ENCODE peak calls at places on chromosomes 12 and 14, in seven cellular contexts. Q is neural progenitor cell; U is NCI-H1092 treated with DMSO at 0.1 percent for 48 hours; H is fibroblast of villous mesenchyme; B is nucleus accumbens; Y is activated CD4-positive, alpha-beta T cell treated with anti-CD3 and anti-CD28 coated beads for 24 hours; P is right lobe of liver. I is an unnamed sample.
A peak's percentile ranks its signal among the peaks of the same experiment; 100 is the strongest.

GRCh38 chr14:65804752-65805473 is 392.4 kb downstream of the FUT8 start:
- DNase-seq in H (no peak), U (no peak), Q (no peak), Y (no peak), B (no peak), P (no peak), I (no peak)

GRCh38 chr12:48366131-48366530 is 15.4 kb upstream of the ZNF641 start:
- DNase-seq in H (no peak), B (no peak), U (no peak), Q (peak; percentile 17), P (no peak), Y (no peak), I (no peak)

GRCh38 chr14:37056473-37056872 is 115.9 kb downstream of the SLC25A21 start:
- DNase-seq in Q (no peak), H (no peak), B (no peak), Y (no peak), P (no peak), U (no peak), I (peak; percentile 38)

GRCh38 chr14:77097006-77097688 is 911 bp upstream of the CIPC start:
- DNase-seq in H (peak; percentile 57), Q (no peak), P (no peak), B (no peak), U (peak; percentile 71), Y (no peak), I (no peak)

GRCh38 chr14:102363182-102363952 is 626 bp downstream of the TECPR2 start:
- DNase-seq in B (peak; percentile 68), Q (peak; percentile 46), H (peak; percentile 38), U (no peak), Y (no peak), P (no peak), I (peak; percentile 56)

GRCh38 chr12:20415013-20415412 is 46.7 kb downstream of the PDE3A start:
- DNase-seq in H (peak; percentile 53), B (no peak), P (no peak), U (no peak), Y (no peak), Q (no peak), I (peak; percentile 29)

GRCh38 chr14:69632154-69632553 is 20.8 kb downstream of the SUSD6 start:
- DNase-seq in H (no peak), B (no peak), Y (no peak), P (no peak), Q (peak; percentile 36), U (no peak), I (no peak)

GRCh38 chr12:68675098-68675842 is 11.5 kb upstream of the NUP107 start:
- DNase-seq in Q (peak; percentile 30), H (no peak), Y (peak; percentile 26), P (no peak), B (no peak), U (no peak), I (peak; percentile 16)

GRCh38 chr12:42260518-42260917 is 22.5 kb upstream of the YAF2 start:
- DNase-seq in B (no peak), P (no peak), U (no peak), H (no peak), Y (no peak), Q (no peak), I (no peak)

GRCh38 chr12:25959069-25959961 is 833 bp downstream of the RASSF8 start:
- DNase-seq in B (no peak), P (peak; percentile 70), Y (no peak), Q (peak; percentile 65), U (no peak), H (peak; percentile 89), I (peak; percentile 87)

GRCh38 chr12:14691560-14691959 is 4.8 kb downstream of the GUCY2C start:
- DNase-seq in Q (no peak), U (peak; percentile 51), B (no peak), H (no peak), Y (no peak), P (peak; percentile 60), I (no peak)

GRCh38 chr12:60148109-60148508 is 552.3 kb downstream of the SLC16A7 start:
- DNase-seq in Y (no peak), B (no peak), P (no peak), U (no peak), H (peak; percentile 61), Q (no peak), I (peak; percentile 53)

GRCh38 chr14:91374287-91374880 is 43.2 kb downstream of the CCDC88C start:
- DNase-seq in Q (peak; percentile 53), H (no peak), B (no peak), U (peak; percentile 65), P (no peak), Y (no peak), I (no peak)

GRCh38 chr14:74964787-74965769 is 9.7 kb upstream of the PGF start:
- DNase-seq in Y (no peak), Q (no peak), B (no peak), P (no peak), H (no peak), U (no peak), I (peak; percentile 43)

GRCh38 chr12:2902287-2902880 is 11.7 kb downstream of the TULP3 start:
- DNase-seq in P (no peak), B (no peak), Q (no peak), Y (no peak), H (peak; percentile 66), U (peak; percentile 86), I (peak; percentile 51)

GRCh38 chr14:80055912-80056801 is 155.1 kb downstream of the DIO2 start:
- DNase-seq in Y (no peak), B (peak; percentile 8), H (peak; percentile 66), Q (peak; percentile 73), U (peak; percentile 73), P (peak; percentile 35), I (peak; percentile 63)

I was measured in mesenchymal stem cell.